ENCODE peak calls at places on chromosomes 7 and 10, in six cellular contexts. A, G, J, X, R and F are unnamed samples. For H3K4me1, the result is how much of the 10 kb centered on the place peaks cover.

GRCh38 chr10:71217266-71218045 is 5.1 kb downstream of the UNC5B start:
- DNase-seq in A (no peak), G (peak), R (no peak), X (no peak), J (peak), F (peak)

GRCh38 chr7:23672033-23672432 is 8.0 kb upstream of the FAM221A start:
- DNase-seq in X (no peak), J (no peak), G (no peak), A (no peak), R (no peak), F (no peak)

GRCh38 chr10:129963831-129964501 is at the start of gene EBF3:
- DNase-seq in A (peak), R (peak), G (peak), J (no peak), X (peak), F (no peak)

GRCh38 chr10:70433581-70434280 is 7.8 kb downstream of the NODAL start:
- DNase-seq in J (no peak), G (no peak), R (no peak), A (no peak), X (no peak), F (no peak)

GRCh38 chr10:124547651-124548168 is 86.1 kb downstream of the LHPP start:
- DNase-seq in X (no peak), J (no peak), G (no peak), A (no peak), R (no peak), F (no peak)

GRCh38 chr10:21020545-21020944 is 123.4 kb upstream of the NEBL start:
- DNase-seq in R (no peak), G (peak), J (no peak), X (no peak), A (no peak), F (no peak)

GRCh38 chr10:5195727-5196374 is 786 bp upstream of the AKR1C4 start:
- DNase-seq in G (peak), A (no peak), J (no peak), X (no peak), R (no peak), F (no peak)

GRCh38 chr10:105195831-105196230 is 554.7 kb downstream of the SORCS3 start:
- DNase-seq in R (no peak), A (no peak), X (no peak), G (no peak), J (no peak), F (no peak)

GRCh38 chr10:97822261-97822687 is 27.4 kb upstream of the GOLGA7B start:
- DNase-seq in G (no peak), J (no peak), X (no peak), R (no peak), A (no peak), F (peak)

GRCh38 chr7:42378149-42378548 is 141.1 kb upstream of the GLI3 start:
- DNase-seq in A (no peak), R (no peak), J (no peak), G (no peak), X (no peak), F (no peak)

GRCh38 chr10:128233422-128233821 is 107.2 kb upstream of the MKI67 start:
- DNase-seq in J (no peak), A (no peak), G (no peak), X (no peak), R (no peak), F (no peak)

GRCh38 chr7:31027161-31027965 is 24.7 kb upstream of the ADCYAP1R1 start:
- DNase-seq in R (no peak), X (no peak), G (peak), A (no peak), J (no peak), F (no peak)

GRCh38 chr10:13401142-13401541 is 53.0 kb upstream of the SEPHS1 start:
- DNase-seq in X (no peak), J (no peak), R (no peak), G (no peak), A (no peak), F (no peak)

GRCh38 chr10:17781856-17782255 is 27.3 kb upstream of the MRC1 start:
- DNase-seq in R (no peak), A (no peak), J (no peak), G (peak), X (no peak), F (no peak)

GRCh38 chr10:34522542-34522941 is 292.6 kb downstream of the PARD3 start:
- DNase-seq in J (no peak), R (no peak), G (peak), X (no peak), A (no peak), F (no peak)

GRCh38 chr10:73855413-73855812 is 18.9 kb downstream of the CAMK2G start:
- DNase-seq in X (no peak), A (no peak), G (no peak), R (no peak), J (peak), F (no peak)
- H3K4me1 ChIP-seq in X (under half), A (under half), G (under half), R (under half), J (under half), F (under half)

DNA sequence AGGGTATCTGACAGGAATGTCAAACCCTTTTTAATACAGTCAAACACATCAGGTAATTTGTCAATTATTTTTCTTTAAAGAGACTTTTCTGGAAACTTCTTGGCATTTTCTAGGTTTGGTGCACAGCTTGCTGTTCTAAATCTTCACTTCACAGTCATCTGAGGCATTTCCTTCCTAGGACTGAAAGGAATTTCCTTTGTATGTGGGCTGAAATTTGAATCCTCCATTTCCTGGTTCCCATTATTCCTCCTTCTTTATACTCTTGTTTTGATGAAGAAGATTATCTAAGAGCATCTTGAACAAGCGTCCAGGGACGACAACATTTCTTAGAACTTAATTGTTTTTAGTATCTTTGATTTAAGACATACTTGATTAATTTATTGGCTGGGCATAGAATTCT is 24.9 kb downstream of the CALD1 start:
- DNase-seq in X (no peak), G (peak), A (no peak), J (no peak), R (no peak), F (no peak)
- H3K4me1 ChIP-seq in X (under half), G (under half), A (under half), J (under half), R (under half), F (under half)

GRCh38 chr10:102802920-102803534 is 34.2 kb downstream of the CYP17A1 start:
- DNase-seq in A (no peak), G (peak), X (no peak), J (no peak), R (no peak), F (no peak)

GRCh38 chr10:102799691-102800435 is 37.4 kb downstream of the CYP17A1 start:
- DNase-seq in X (no peak), A (no peak), G (no peak), R (no peak), J (no peak), F (no peak)

GRCh38 chr10:102800601-102801335 is 36.4 kb downstream of the CYP17A1 start:
- DNase-seq in J (no peak), G (no peak), A (no peak), R (no peak), X (no peak), F (no peak)

GRCh38 chr10:102801496-102801895 is 35.7 kb downstream of the CYP17A1 start:
- DNase-seq in G (peak), X (no peak), R (no peak), J (no peak), A (no peak), F (no peak)

DNA sequence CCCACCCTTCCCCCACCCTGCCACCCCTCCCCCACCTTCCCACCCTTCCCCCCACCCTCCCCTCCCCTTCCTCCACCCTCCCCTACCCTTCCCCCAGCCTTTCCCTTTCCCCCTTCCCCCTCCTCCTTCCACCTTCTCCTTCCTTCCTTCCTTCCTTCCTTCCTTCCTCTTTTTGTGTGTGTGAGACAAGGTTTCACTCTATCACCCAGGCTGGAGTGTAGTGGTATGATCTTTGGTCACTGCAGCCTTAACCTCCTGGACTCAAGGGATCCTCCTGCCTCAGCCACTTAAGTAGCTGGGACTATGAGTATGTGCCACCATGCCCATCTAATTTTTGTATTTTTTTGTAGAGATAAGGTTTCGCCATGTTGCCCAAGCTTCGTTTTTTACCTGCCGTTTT is 35.2 kb downstream of the CYP17A1 start:
- DNase-seq in X (no peak), R (no peak), J (no peak), G (no peak), A (no peak), F (no peak)
- H3K4me1 ChIP-seq in X (under half), R (under half), J (under half), G (under half), A (half or more), F (under half)

GRCh38 chr10:60430017-60430416 is 40.3 kb upstream of the ANK3 start:
- DNase-seq in X (no peak), A (no peak), G (no peak), J (no peak), R (no peak), F (no peak)
- H3K4me1 ChIP-seq in X (under half), A (under half), G (under half), J (under half), R (under half), F (under half)

GRCh38 chr7:158816995-158817394 is 12.3 kb downstream of the ESYT2 start:
- DNase-seq in X (no peak), R (no peak), G (no peak), A (no peak), J (peak), F (no peak)

GRCh38 chr7:158818325-158819213 is 10.7 kb downstream of the ESYT2 start:
- DNase-seq in J (peak), R (peak), G (peak), X (peak), A (peak), F (peak)

GRCh38 chr7:158821173-158822021 is 7.9 kb downstream of the ESYT2 start:
- DNase-seq in X (no peak), G (no peak), J (no peak), A (no peak), R (no peak), F (no peak)

GRCh38 chr7:158820656-158821055 is 8.7 kb downstream of the ESYT2 start:
- DNase-seq in X (no peak), R (no peak), G (no peak), A (no peak), J (no peak), F (no peak)

GRCh38 chr7:158819571-158820203 is 9.6 kb downstream of the ESYT2 start:
- DNase-seq in R (no peak), J (no peak), X (no peak), A (no peak), G (no peak), F (no peak)
- H3K4me1 ChIP-seq in R (half or more), J (half or more), X (half or more), A (half or more), G (under half), F (under half)

GRCh38 chr7:542131-542934 is 22.7 kb upstream of the PDGFA start:
- DNase-seq in X (no peak), J (no peak), G (no peak), R (no peak), A (no peak), F (no peak)
- H3K4me1 ChIP-seq in X (under half), J (under half), G (under half), R (under half), A (under half), F (under half)

DNA sequence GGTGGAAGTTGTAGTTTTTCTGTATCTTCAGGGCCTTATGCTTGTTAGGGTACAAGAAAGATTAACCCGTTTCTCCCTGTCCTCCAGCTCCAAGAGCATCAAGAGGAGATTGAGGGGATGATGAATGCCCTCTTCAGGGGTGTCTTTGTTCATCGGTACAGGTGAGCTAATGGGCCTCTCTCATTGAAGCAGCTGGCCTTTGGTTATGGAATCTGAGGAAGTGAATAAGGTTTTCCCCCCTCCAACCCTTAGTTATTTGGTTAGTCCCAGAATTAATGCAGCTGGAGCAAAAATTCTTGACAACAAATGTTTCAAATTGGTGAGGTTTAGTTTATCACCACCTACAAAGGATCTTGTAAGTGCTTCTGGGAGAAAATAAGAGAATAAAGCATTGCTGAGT is 17.5 kb downstream of the STAG3 start:
- DNase-seq in R (no peak), X (no peak), J (no peak), G (no peak), A (no peak), F (no peak)
- H3K4me1 ChIP-seq in R (under half), X (under half), J (under half), G (under half), A (under half), F (under half)

GRCh38 chr7:131011976-131012375 is 278.0 kb upstream of the KLF14 start:
- DNase-seq in J (no peak), R (no peak), A (no peak), G (no peak), X (no peak), F (no peak)
- H3K4me1 ChIP-seq in J (half or more), R (half or more), A (half or more), G (under half), X (half or more), F (under half)

GRCh38 chr7:44434201-44434600 is 56.3 kb downstream of the NUDCD3 start:
- DNase-seq in X (no peak), J (no peak), G (no peak), R (no peak), A (no peak), F (no peak)

GRCh38 chr7:44431091-44431608 is 59.3 kb downstream of the NUDCD3 start:
- DNase-seq in A (no peak), G (peak), R (no peak), X (no peak), J (no peak), F (no peak)

GRCh38 chr7:44433255-44434022 is 57.0 kb downstream of the NUDCD3 start:
- DNase-seq in G (no peak), J (no peak), R (no peak), A (no peak), X (no peak), F (no peak)

GRCh38 chr7:44430054-44430453 is 60.4 kb downstream of the NUDCD3 start:
- DNase-seq in X (no peak), A (no peak), R (no peak), G (no peak), J (no peak), F (no peak)

DNA sequence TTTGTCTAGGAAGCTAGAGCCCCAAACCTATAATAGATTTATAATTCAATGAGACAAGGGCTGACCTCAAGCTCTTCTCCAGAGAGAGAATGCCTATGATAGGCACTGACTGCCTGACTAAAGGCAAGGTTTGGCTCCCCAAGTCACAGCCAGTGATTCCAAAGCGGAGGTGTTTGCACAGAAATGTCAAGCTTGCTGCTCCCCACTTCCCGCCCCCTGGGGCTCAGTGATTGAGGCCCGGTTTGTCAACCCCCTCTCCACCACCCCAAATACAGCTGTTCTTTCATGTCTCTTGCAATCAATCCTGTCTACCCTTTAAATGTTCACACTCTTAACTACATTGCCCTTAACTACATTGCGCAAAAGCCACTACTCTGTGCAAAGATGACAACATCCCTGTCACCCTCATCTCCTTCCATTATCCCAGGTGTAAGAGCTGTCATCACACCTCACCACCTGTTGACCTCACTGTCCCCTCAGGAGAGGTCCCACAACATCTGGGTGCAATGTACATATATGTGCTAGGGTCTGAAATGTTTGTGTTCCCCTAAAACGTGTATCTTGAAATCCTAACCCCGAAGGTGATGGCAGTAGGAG is 58.0 kb downstream of the NUDCD3 start:
- DNase-seq in G (no peak), A (no peak), R (no peak), J (no peak), X (no peak), F (no peak)
- H3K4me1 ChIP-seq in G (under half), A (under half), R (under half), J (under half), X (under half), F (under half)

GRCh38 chr7:516216-516605 is 3.4 kb downstream of the PDGFA start:
- DNase-seq in J (no peak), G (peak), A (no peak), R (no peak), X (no peak), F (no peak)
- H3K4me1 ChIP-seq in J (under half), G (under half), A (half or more), R (under half), X (under half), F (under half)